ENCODE peak calls at places on chromosomes 3 and 15, in seven cellular contexts. F, Q, C, K, N, G and H are unnamed samples.

GRCh38 chr15:66252411-66253295 is 897 bp downstream of the MEGF11 start:
- DNase-seq in F (no peak), Q (peak), C (peak), K (peak), N (no peak), G (peak), H (peak)

GRCh38 chr3:98977520-98977919 is 76.0 kb upstream of the DCBLD2 start:
- DNase-seq in F (no peak), Q (no peak), C (peak), K (no peak), N (peak), G (no peak), H (no peak)

GRCh38 chr3:23948761-23949160 is 3.7 kb downstream of the NR1D2 start:
- DNase-seq in F (no peak), Q (no peak), C (no peak), K (no peak), N (no peak), G (no peak), H (no peak)

GRCh38 chr3:100777271-100777670 is 68.0 kb downstream of the TFG start:
- DNase-seq in F (no peak), Q (no peak), C (peak), K (no peak), N (peak), G (no peak), H (no peak)

GRCh38 chr3:141523615-141524375 is 37.0 kb downstream of the RASA2 start:
- DNase-seq in F (no peak), Q (no peak), C (no peak), K (no peak), N (no peak), G (no peak), H (no peak)

GRCh38 chr3:171842864-171843511 is at the start of gene TMEM212:
- DNase-seq in F (no peak), Q (no peak), C (peak), K (no peak), N (no peak), G (no peak), H (no peak)

GRCh38 chr3:130834476-130834875 is 59.4 kb upstream of the ATP2C1 start:
- DNase-seq in F (no peak), Q (no peak), C (peak), K (peak), N (peak), G (no peak), H (no peak)

GRCh38 chr3:143535994-143536784 is 312.1 kb downstream of the SLC9A9 start:
- DNase-seq in F (no peak), Q (no peak), C (peak), K (no peak), N (no peak), G (no peak), H (no peak)

GRCh38 chr3:197892162-197892561 is 57.8 kb upstream of the RPL35A start:
- DNase-seq in F (no peak), Q (no peak), C (no peak), K (no peak), N (no peak), G (no peak), H (no peak)

GRCh38 chr3:52570076-52570475 is 33.7 kb downstream of the UQCC5 start:
- DNase-seq in F (no peak), Q (no peak), C (peak), K (no peak), N (no peak), G (no peak), H (no peak)

GRCh38 chr3:46020766-46021510 is 6.3 kb downstream of the XCR1 start:
- DNase-seq in F (no peak), Q (no peak), C (no peak), K (no peak), N (no peak), G (no peak), H (no peak)

GRCh38 chr3:104437131-104437750 is 929.5 kb upstream of the ALCAM start:
- DNase-seq in F (no peak), Q (no peak), C (peak), K (no peak), N (peak), G (no peak), H (no peak)

GRCh38 chr3:22908974-22909507 is 294.1 kb upstream of the UBE2E2 start:
- DNase-seq in F (no peak), Q (no peak), C (no peak), K (no peak), N (no peak), G (no peak), H (no peak)

GRCh38 chr3:102896851-102897621 is 462.2 kb downstream of the ZPLD1 start:
- DNase-seq in F (no peak), Q (no peak), C (peak), K (no peak), N (no peak), G (no peak), H (no peak)

GRCh38 chr3:178170698-178171535 is 365.3 kb upstream of the KCNMB2 start:
- DNase-seq in F (no peak), Q (no peak), C (peak), K (peak), N (peak), G (no peak), H (no peak)

GRCh38 chr15:50344006-50344464 is 11.0 kb downstream of the GABPB1 start:
- DNase-seq in F (no peak), Q (no peak), C (no peak), K (no peak), N (no peak), G (no peak), H (peak)

GRCh38 chr3:77773084-77773483 is 733.2 kb downstream of the ROBO2 start:
- DNase-seq in F (no peak), Q (no peak), C (no peak), K (no peak), N (no peak), G (no peak), H (no peak)

GRCh38 chr15:68542771-68543544 is 35.8 kb upstream of the CORO2B start:
- DNase-seq in F (no peak), Q (no peak), C (peak), K (no peak), N (peak), G (no peak), H (peak)

GRCh38 chr15:71275566-71276354 is 160.5 kb downstream of the THSD4 start:
- DNase-seq in F (no peak), Q (no peak), C (no peak), K (no peak), N (no peak), G (no peak), H (no peak)